ENCODE peak calls at places on chromosomes 1 and 21, in four cellular contexts. M is endothelial cell of umbilical vein, E is sigmoid colon, A is prostate gland. D is an unnamed sample.
A peak's percentile ranks its signal among the peaks of the same experiment; 100 is the strongest.

GRCh38 chr1:229241390-229241789 is 29.5 kb upstream of the RAB4A start:
- DNase-seq in M (no peak), E (no peak), A (no peak), D (no peak)

GRCh38 chr1:32969556-32969955 is 4.9 kb upstream of the RNF19B start:
- DNase-seq in M (no peak), E (no peak), A (no peak), D (no peak)

GRCh38 chr1:182484531-182485257 is 34.7 kb downstream of the RGSL1 start:
- DNase-seq in M (no peak), E (no peak), A (no peak), D (no peak)

GRCh38 chr1:55893155-55893554 is 678.0 kb upstream of the USP24 start:
- DNase-seq in M (peak; percentile 56), E (no peak), A (no peak), D (no peak)

GRCh38 chr1:28718601-28719331 is 18.0 kb upstream of the YTHDF2 start:
- DNase-seq in M (peak; percentile 10), E (no peak), A (no peak), D (no peak)

GRCh38 chr1:6967431-6968079 is 182.3 kb downstream of the CAMTA1 start:
- DNase-seq in M (no peak), E (no peak), A (no peak), D (no peak)

GRCh38 chr21:46621457-46622182 is 13.9 kb upstream of the PRMT2 start:
- DNase-seq in M (no peak), E (peak; percentile 71), A (no peak), D (no peak)

GRCh38 chr1:53634571-53634979 is 104.4 kb downstream of the GLIS1 start:
- DNase-seq in M (no peak), E (peak; percentile 48), A (no peak), D (peak; percentile 89)

GRCh38 chr1:188365874-188366273 is 1537.1 kb downstream of the PLA2G4A start:
- DNase-seq in M (no peak), E (no peak), A (no peak), D (no peak)

GRCh38 chr1:159015440-159015909 is 5.8 kb downstream of the IFI16 start:
- DNase-seq in M (peak; percentile 94), E (peak; percentile 83), A (peak; percentile 13), D (no peak)

GRCh38 chr1:222642468-222642867 is 24.6 kb downstream of the MIA3 start:
- DNase-seq in M (no peak), E (no peak), A (no peak), D (no peak)

GRCh38 chr1:247857986-247858356 is 984 bp downstream of the TRIM58 start:
- DNase-seq in M (no peak), E (no peak), A (no peak), D (no peak)

GRCh38 chr1:157411769-157412168 is 140.5 kb downstream of the FCRL5 start:
- DNase-seq in M (peak; percentile 11), E (no peak), A (no peak), D (no peak)

GRCh38 chr1:41870076-41870562 is 48.6 kb downstream of the HIVEP3 start:
- DNase-seq in M (peak; percentile 77), E (no peak), A (no peak), D (no peak)

GRCh38 chr1:206050655-206051235 is 2.2 kb upstream of the RHEX start:
- DNase-seq in M (no peak), E (no peak), A (no peak), D (no peak)

GRCh38 chr21:38236232-38236631 is 20.6 kb upstream of the KCNJ15 start:
- DNase-seq in M (no peak), E (no peak), A (no peak), D (no peak)

GRCh38 chr1:147080671-147081394 is 91.4 kb downstream of the PRKAB2 start:
- DNase-seq in M (no peak), E (no peak), A (no peak), D (no peak)

GRCh38 chr1:173420330-173420806 is 56.8 kb upstream of the PRDX6 start:
- DNase-seq in M (peak; percentile 83), E (no peak), A (peak; percentile 45), D (no peak)

GRCh38 chr1:195898924-195899323 is 709.3 kb downstream of the KCNT2 start:
- DNase-seq in M (peak; percentile 10), E (no peak), A (no peak), D (no peak)

GRCh38 chr1:25134801-25135585 is 97.3 kb downstream of the SYF2 start:
- DNase-seq in M (no peak), E (no peak), A (no peak), D (no peak)

GRCh38 chr1:235430991-235431390 is 63.8 kb downstream of the TBCE start:
- DNase-seq in M (peak; percentile 29), E (no peak), A (no peak), D (no peak)

GRCh38 chr1:21657456-21658190 is 11.5 kb downstream of the RAP1GAP start:
- DNase-seq in M (no peak), E (no peak), A (no peak), D (no peak)

GRCh38 chr1:220708244-220708643 is 18.1 kb downstream of the C1orf115 start:
- DNase-seq in M (no peak), E (no peak), A (no peak), D (no peak)

GRCh38 chr1:93608188-93609109 is 73.2 kb downstream of the BCAR3 start:
- DNase-seq in M (peak; percentile 89), E (peak; percentile 54), A (no peak), D (no peak)

GRCh38 chr1:240691521-240692338 is 79.8 kb upstream of the GREM2 start:
- DNase-seq in M (no peak), E (peak; percentile 69), A (no peak), D (no peak)

GRCh38 chr1:119040906-119041305 is 52.8 kb upstream of the TBX15 start:
- DNase-seq in M (no peak), E (peak; percentile 76), A (no peak), D (no peak)

GRCh38 chr1:194289569-194290266 is 1103.3 kb upstream of the B3GALT2 start:
- DNase-seq in M (no peak), E (no peak), A (no peak), D (no peak)

GRCh38 chr21:32888971-32889370 is 117.4 kb upstream of the PAXBP1 start:
- DNase-seq in M (no peak), E (no peak), A (no peak), D (no peak)

GRCh38 chr1:226975259-226975908 is 35.3 kb downstream of the COQ8A start:
- DNase-seq in M (no peak), E (peak; percentile 58), A (no peak), D (no peak)

GRCh38 chr1:56904706-56905105 is 50.1 kb downstream of the C8A start:
- DNase-seq in M (no peak), E (no peak), A (no peak), D (no peak)

GRCh38 chr1:185996211-185996610 is 262.0 kb downstream of the HMCN1 start:
- DNase-seq in M (peak; percentile 47), E (no peak), A (no peak), D (no peak)

DNA sequence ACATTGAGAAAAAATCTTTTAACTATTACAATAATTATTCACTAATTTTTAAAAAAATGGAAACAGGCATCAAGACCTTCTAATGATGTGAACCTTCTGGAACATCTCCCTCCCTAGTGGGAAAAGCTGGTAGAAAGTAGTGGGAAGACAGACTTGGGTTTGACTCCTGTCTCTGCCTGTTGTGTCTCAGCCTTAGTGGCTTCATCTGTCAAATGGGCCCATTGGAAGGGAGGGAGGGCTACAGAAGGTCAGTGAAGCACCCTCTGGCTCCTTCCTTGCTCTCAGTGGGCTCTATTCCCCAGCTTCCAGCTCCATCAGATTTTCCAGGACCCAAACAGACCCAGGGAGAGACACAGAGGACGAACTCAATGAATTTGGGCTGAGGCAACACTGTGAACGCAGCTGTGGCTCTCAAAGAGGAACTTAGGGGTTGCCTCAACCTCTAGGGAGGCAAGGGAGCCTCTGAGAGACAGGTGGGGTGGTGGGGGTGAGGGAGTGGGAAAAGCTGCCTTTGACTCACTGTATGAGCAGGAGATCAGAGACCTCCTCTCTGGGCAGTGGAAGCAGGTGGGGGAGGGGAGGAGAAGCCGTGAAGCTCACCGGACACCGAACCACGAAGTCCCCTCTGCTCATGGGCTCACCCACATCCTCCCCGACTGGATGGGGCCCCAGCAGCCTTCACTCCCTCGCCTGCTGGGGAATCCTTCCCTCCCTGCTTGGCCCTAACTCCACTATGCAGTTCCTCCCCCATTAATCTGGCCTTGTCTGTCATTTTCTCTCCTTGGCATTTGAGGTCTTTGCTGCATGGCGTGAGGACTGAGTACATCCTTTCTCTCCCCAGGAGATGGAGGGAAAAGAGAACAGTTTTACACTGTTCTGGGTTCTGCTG is 4.5 kb downstream of the CNR2 start:
- DNase-seq in M (no peak), E (no peak), A (no peak), D (no peak)
- TF ChIP-seq POLR2AphosphoS5 in M (no peak), E (no peak), A (no peak), D (no peak)

DNA sequence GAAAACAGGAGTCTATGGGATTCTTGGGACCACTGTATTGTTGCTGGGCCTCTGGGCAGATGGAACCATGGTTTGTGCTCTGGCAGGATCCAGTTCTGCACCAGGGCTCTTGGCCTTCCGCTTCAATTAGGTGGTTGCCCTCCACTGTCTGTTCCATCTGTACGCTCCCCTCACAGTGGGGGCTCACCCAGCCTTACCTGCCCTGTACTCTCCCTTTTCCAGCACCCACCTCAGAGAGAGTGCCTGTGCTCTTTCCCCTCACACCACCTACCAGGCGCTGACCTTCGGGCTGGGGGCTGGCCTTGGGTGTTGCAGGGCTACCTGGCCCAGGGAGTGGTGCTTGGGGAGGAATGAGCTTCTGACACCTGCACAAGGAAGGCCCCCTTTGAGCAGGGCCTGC is 7.5 kb downstream of the PKNOX1 start:
- DNase-seq in M (no peak), E (no peak), A (no peak), D (no peak)
- H3K4me1 ChIP-seq in M (peaks cover 10% of the 10 kb centered on the region), E (no peaks in the 10 kb centered on the region), A (no peaks in the 10 kb centered on the region), D (peaks cover 16% of the 10 kb centered on the region)

GRCh38 chr21:15222711-15223110 is 157.9 kb upstream of the NRIP1 start:
- DNase-seq in M (no peak), E (no peak), A (no peak), D (no peak)
- H3K36me3 ChIP-seq in M (no peaks in the 10 kb centered on the region), E (no peaks in the 10 kb centered on the region), A (no peaks in the 10 kb centered on the region), D (no peaks in the 10 kb centered on the region)

GRCh38 chr1:84782881-84783280 is 92.6 kb upstream of the SSX2IP start:
- DNase-seq in M (no peak), E (no peak), A (no peak), D (no peak)

GRCh38 chr1:84785231-84785630 is 95.0 kb upstream of the SSX2IP start:
- DNase-seq in M (no peak), E (peak; percentile 81), A (no peak), D (no peak)

GRCh38 chr1:84776639-84777038 is 86.4 kb upstream of the SSX2IP start:
- DNase-seq in M (no peak), E (no peak), A (no peak), D (no peak)

GRCh38 chr1:84782311-84782771 is 92.1 kb upstream of the SSX2IP start:
- DNase-seq in M (peak; percentile 48), E (no peak), A (no peak), D (no peak)

GRCh38 chr1:84780000-84780716 is 89.9 kb upstream of the SSX2IP start:
- DNase-seq in M (no peak), E (peak; percentile 69), A (peak; percentile 64), D (no peak)
- TF ChIP-seq POLR2AphosphoS5 in M (no peak), E (no peak), A (peak; percentile 39), D (no peak)

GRCh38 chr1:3231245-3231644 is 162.2 kb downstream of the PRDM16 start:
- DNase-seq in M (no peak), E (no peak), A (no peak), D (no peak)
- H3K4me1 ChIP-seq in M (no peaks in the 10 kb centered on the region), E (peaks cover 2% of the 10 kb centered on the region), A (no peaks in the 10 kb centered on the region), D (peaks cover 4% of the 10 kb centered on the region)

DNA sequence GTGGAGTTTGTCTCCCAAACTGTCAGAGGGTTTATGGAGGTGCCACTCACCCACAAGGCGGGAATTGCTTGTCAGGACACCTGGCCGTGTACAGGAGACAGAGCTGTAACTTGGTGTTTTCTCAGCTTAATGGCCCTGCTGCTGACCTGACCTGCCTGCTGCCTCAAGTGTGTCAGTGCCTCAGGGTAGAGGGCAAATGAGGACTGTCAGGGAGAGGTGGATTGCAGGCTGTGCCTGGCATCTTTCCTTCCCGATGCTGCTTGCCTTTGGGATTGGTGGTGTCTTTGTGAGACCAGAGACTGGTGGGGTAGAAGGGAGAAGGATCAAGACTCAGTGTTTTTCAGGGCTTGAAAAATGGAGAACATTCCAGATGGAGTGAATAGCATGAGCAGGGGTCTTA is 31.4 kb downstream of the TMEM53 start:
- DNase-seq in M (no peak), E (no peak), A (no peak), D (no peak)
- H3K36me3 ChIP-seq in M (peaks cover 47% of the 10 kb centered on the region), E (no peaks in the 10 kb centered on the region), A (no peaks in the 10 kb centered on the region), D (peaks cover 98% of the 10 kb centered on the region)